ENCODE peak calls at places on chromosomes 12 and 14, in nine cellular contexts. One of them, this sample, is unnamed.

GRCh38 chr12:49866859-49867579 is 24.1 kb upstream of the BCDIN3D start:
- DNase-seq in body of pancreas: peak
- DNase-seq in GM23338: peak
- DNase-seq in uterus: peak
- DNase-seq in heart left ventricle: peak
- DNase-seq in AG04450: peak
- DNase-seq in brain microvascular endothelial cell: peak
- DNase-seq in sigmoid colon: peak
- DNase-seq in tibial nerve: peak
- DNase-seq in this sample: peak

GRCh38 chr12:128365831-128366231 is 98.9 kb downstream of the TMEM132C start:
- DNase-seq in tibial nerve: no peak
- DNase-seq in sigmoid colon: peak
- DNase-seq in heart left ventricle: no peak
- DNase-seq in AG04450: no peak
- DNase-seq in uterus: peak
- DNase-seq in GM23338: no peak
- DNase-seq in brain microvascular endothelial cell: no peak
- DNase-seq in body of pancreas: peak
- DNase-seq in this sample: no peak

GRCh38 chr12:27981874-27982273 is 9.3 kb upstream of the PTHLH start:
- DNase-seq in body of pancreas: no peak
- DNase-seq in uterus: no peak
- DNase-seq in heart left ventricle: no peak
- DNase-seq in sigmoid colon: no peak
- DNase-seq in GM23338: no peak
- DNase-seq in tibial nerve: no peak
- DNase-seq in AG04450: no peak
- DNase-seq in brain microvascular endothelial cell: no peak
- DNase-seq in this sample: no peak

GRCh38 chr12:105769486-105769885 is 369.3 kb downstream of the NUAK1 start:
- DNase-seq in tibial nerve: no peak
- DNase-seq in brain microvascular endothelial cell: no peak
- DNase-seq in uterus: no peak
- DNase-seq in body of pancreas: no peak
- DNase-seq in sigmoid colon: no peak
- DNase-seq in heart left ventricle: no peak
- DNase-seq in AG04450: no peak
- DNase-seq in GM23338: no peak
- DNase-seq in this sample: no peak

GRCh38 chr12:11958216-11959091 is 112.3 kb upstream of the BCL2L14 start:
- DNase-seq in brain microvascular endothelial cell: peak
- DNase-seq in sigmoid colon: no peak
- DNase-seq in AG04450: peak
- DNase-seq in tibial nerve: no peak
- DNase-seq in uterus: no peak
- DNase-seq in body of pancreas: no peak
- DNase-seq in heart left ventricle: no peak
- DNase-seq in GM23338: no peak
- DNase-seq in this sample: no peak

GRCh38 chr14:70333289-70333688 is 26.2 kb downstream of the COX16 start:
- DNase-seq in AG04450: no peak
- DNase-seq in sigmoid colon: no peak
- DNase-seq in heart left ventricle: no peak
- DNase-seq in uterus: no peak
- DNase-seq in body of pancreas: no peak
- DNase-seq in brain microvascular endothelial cell: no peak
- DNase-seq in GM23338: no peak
- DNase-seq in tibial nerve: no peak
- DNase-seq in this sample: no peak

GRCh38 chr14:94514351-94514750 is 5.1 kb upstream of the SERPINA12 start:
- DNase-seq in heart left ventricle: no peak
- DNase-seq in tibial nerve: no peak
- DNase-seq in GM23338: no peak
- DNase-seq in sigmoid colon: no peak
- DNase-seq in body of pancreas: no peak
- DNase-seq in AG04450: no peak
- DNase-seq in brain microvascular endothelial cell: no peak
- DNase-seq in uterus: no peak
- DNase-seq in this sample: no peak

GRCh38 chr14:24259282-24260025 is 3.5 kb downstream of the TGM1 start:
- DNase-seq in tibial nerve: no peak
- DNase-seq in heart left ventricle: no peak
- DNase-seq in brain microvascular endothelial cell: no peak
- DNase-seq in GM23338: no peak
- DNase-seq in AG04450: no peak
- DNase-seq in body of pancreas: peak
- DNase-seq in uterus: no peak
- DNase-seq in sigmoid colon: no peak
- DNase-seq in this sample: peak

GRCh38 chr14:23727566-23728335 is 91.6 kb downstream of the DHRS2 start:
- DNase-seq in GM23338: peak
- DNase-seq in tibial nerve: no peak
- DNase-seq in AG04450: no peak
- DNase-seq in brain microvascular endothelial cell: peak
- DNase-seq in sigmoid colon: no peak
- DNase-seq in body of pancreas: peak
- DNase-seq in uterus: no peak
- DNase-seq in heart left ventricle: no peak
- DNase-seq in this sample: no peak

GRCh38 chr12:93509506-93509905 is 42.2 kb downstream of the MRPL42 start:
- DNase-seq in sigmoid colon: no peak
- DNase-seq in AG04450: no peak
- DNase-seq in GM23338: no peak
- DNase-seq in heart left ventricle: no peak
- DNase-seq in brain microvascular endothelial cell: no peak
- DNase-seq in uterus: no peak
- DNase-seq in body of pancreas: no peak
- DNase-seq in tibial nerve: no peak
- DNase-seq in this sample: no peak

GRCh38 chr14:99945732-99946651 is 119.2 kb upstream of the EVL start:
- DNase-seq in heart left ventricle: no peak
- DNase-seq in body of pancreas: no peak
- DNase-seq in uterus: no peak
- DNase-seq in AG04450: no peak
- DNase-seq in sigmoid colon: peak
- DNase-seq in GM23338: no peak
- DNase-seq in brain microvascular endothelial cell: no peak
- DNase-seq in tibial nerve: no peak
- DNase-seq in this sample: no peak

GRCh38 chr12:27334052-27334720 is 1.6 kb downstream of the BMAL2 start:
- DNase-seq in uterus: no peak
- DNase-seq in heart left ventricle: no peak
- DNase-seq in GM23338: no peak
- DNase-seq in AG04450: no peak
- DNase-seq in brain microvascular endothelial cell: no peak
- DNase-seq in sigmoid colon: no peak
- DNase-seq in tibial nerve: no peak
- DNase-seq in body of pancreas: no peak
- DNase-seq in this sample: no peak

GRCh38 chr12:3313655-3314305 is 177.2 kb upstream of the PRMT8 start:
- DNase-seq in AG04450: no peak
- DNase-seq in sigmoid colon: no peak
- DNase-seq in heart left ventricle: no peak
- DNase-seq in tibial nerve: no peak
- DNase-seq in uterus: peak
- DNase-seq in GM23338: peak
- DNase-seq in brain microvascular endothelial cell: no peak
- DNase-seq in body of pancreas: no peak
- DNase-seq in this sample: no peak

GRCh38 chr14:34174973-34175372 is 224.1 kb upstream of the EGLN3 start:
- DNase-seq in GM23338: no peak
- DNase-seq in tibial nerve: no peak
- DNase-seq in sigmoid colon: no peak
- DNase-seq in brain microvascular endothelial cell: no peak
- DNase-seq in body of pancreas: no peak
- DNase-seq in uterus: no peak
- DNase-seq in AG04450: no peak
- DNase-seq in heart left ventricle: no peak
- DNase-seq in this sample: no peak

GRCh38 chr14:76926521-76927251 is 100.5 kb downstream of the LRRC74A start:
- DNase-seq in heart left ventricle: peak
- DNase-seq in body of pancreas: peak
- DNase-seq in tibial nerve: peak
- DNase-seq in sigmoid colon: peak
- DNase-seq in AG04450: no peak
- DNase-seq in uterus: peak
- DNase-seq in brain microvascular endothelial cell: peak
- DNase-seq in GM23338: peak
- DNase-seq in this sample: no peak

GRCh38 chr14:75631453-75631831 is 29.2 kb downstream of the ERG28 start:
- DNase-seq in tibial nerve: no peak
- DNase-seq in sigmoid colon: no peak
- DNase-seq in GM23338: peak
- DNase-seq in brain microvascular endothelial cell: no peak
- DNase-seq in AG04450: no peak
- DNase-seq in heart left ventricle: no peak
- DNase-seq in uterus: no peak
- DNase-seq in body of pancreas: no peak
- DNase-seq in this sample: no peak

GRCh38 chr14:44961151-44961729 is 507 bp downstream of the KLHL28 start:
- DNase-seq in sigmoid colon: peak
- DNase-seq in heart left ventricle: peak
- DNase-seq in tibial nerve: peak
- DNase-seq in AG04450: peak
- DNase-seq in body of pancreas: peak
- DNase-seq in brain microvascular endothelial cell: peak
- DNase-seq in GM23338: peak
- DNase-seq in uterus: peak
- DNase-seq in this sample: peak
- H3K27ac ChIP-seq in sigmoid colon: peak
- H3K27ac ChIP-seq in heart left ventricle: peak
- H3K27ac ChIP-seq in tibial nerve: peak
- H3K27ac ChIP-seq in AG04450: peak
- H3K27ac ChIP-seq in body of pancreas: peak
- H3K27ac ChIP-seq in brain microvascular endothelial cell: peak
- H3K27ac ChIP-seq in GM23338: peak
- H3K27ac ChIP-seq in uterus: peak
- H3K27ac ChIP-seq in this sample: peak

DNA sequence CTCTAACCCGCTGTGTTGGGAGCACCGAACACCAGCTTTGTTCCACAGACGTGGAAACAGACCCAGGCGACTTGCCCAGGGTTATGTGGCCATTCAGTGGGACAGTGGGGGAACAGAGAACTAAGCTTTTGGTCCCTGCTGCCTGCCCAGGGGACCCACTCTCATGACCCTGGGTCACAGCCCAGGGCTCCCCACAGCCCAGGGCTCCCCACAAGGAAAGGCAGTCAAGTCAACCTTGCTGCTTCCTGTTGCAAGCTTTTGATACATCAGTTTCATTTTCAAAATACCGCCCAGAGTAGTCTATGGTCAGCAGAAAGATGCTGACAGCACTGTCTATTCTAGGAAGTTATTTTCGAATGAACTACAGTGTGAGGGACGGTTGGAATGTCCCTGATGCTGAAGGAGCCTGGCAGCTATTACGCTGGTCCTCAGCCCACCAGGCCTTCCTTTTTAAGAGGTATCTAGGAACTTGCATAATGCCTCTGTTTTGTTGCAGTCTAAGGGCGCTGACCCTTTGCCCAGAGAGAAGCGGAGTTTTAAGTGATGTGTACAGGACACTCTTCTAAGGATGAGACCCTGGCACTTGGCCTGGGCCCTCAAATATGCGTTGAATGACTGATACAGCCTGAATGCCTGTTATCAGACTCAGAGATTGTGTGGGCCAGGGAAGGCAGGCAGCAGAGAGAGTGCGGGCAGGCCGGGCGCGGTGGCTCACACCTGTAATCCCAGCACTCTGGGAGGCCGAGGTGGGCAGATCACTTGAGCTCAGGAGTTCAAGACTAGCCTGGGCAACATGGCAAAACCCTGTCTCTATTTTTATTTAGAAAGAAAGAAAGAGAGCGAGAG is 12.6 kb upstream of the TTC7B start:
- DNase-seq in body of pancreas: no peak
- DNase-seq in AG04450: no peak
- DNase-seq in GM23338: no peak
- DNase-seq in sigmoid colon: no peak
- DNase-seq in tibial nerve: no peak
- DNase-seq in uterus: no peak
- DNase-seq in heart left ventricle: no peak
- DNase-seq in brain microvascular endothelial cell: no peak
- DNase-seq in this sample: peak
- H3K4me3 ChIP-seq in body of pancreas: no peak
- H3K4me3 ChIP-seq in AG04450: peak
- H3K4me3 ChIP-seq in GM23338: peak
- H3K4me3 ChIP-seq in sigmoid colon: peak
- H3K4me3 ChIP-seq in tibial nerve: peak
- H3K4me3 ChIP-seq in uterus: peak
- H3K4me3 ChIP-seq in heart left ventricle: peak
- H3K4me3 ChIP-seq in brain microvascular endothelial cell: peak
- H3K4me3 ChIP-seq in this sample: peak

GRCh38 chr14:30345511-30345910 is 213.4 kb upstream of the G2E3 start:
- DNase-seq in body of pancreas: no peak
- DNase-seq in brain microvascular endothelial cell: no peak
- DNase-seq in uterus: no peak
- DNase-seq in tibial nerve: no peak
- DNase-seq in AG04450: no peak
- DNase-seq in GM23338: no peak
- DNase-seq in heart left ventricle: no peak
- DNase-seq in sigmoid colon: no peak
- DNase-seq in this sample: no peak

GRCh38 chr14:30355431-30355913 is 203.5 kb upstream of the G2E3 start:
- DNase-seq in AG04450: no peak
- DNase-seq in heart left ventricle: no peak
- DNase-seq in sigmoid colon: no peak
- DNase-seq in GM23338: no peak
- DNase-seq in brain microvascular endothelial cell: no peak
- DNase-seq in tibial nerve: no peak
- DNase-seq in uterus: no peak
- DNase-seq in body of pancreas: no peak
- DNase-seq in this sample: no peak

GRCh38 chr14:30354439-30354838 is 204.5 kb upstream of the G2E3 start:
- DNase-seq in tibial nerve: no peak
- DNase-seq in uterus: no peak
- DNase-seq in GM23338: no peak
- DNase-seq in brain microvascular endothelial cell: no peak
- DNase-seq in body of pancreas: no peak
- DNase-seq in sigmoid colon: no peak
- DNase-seq in AG04450: no peak
- DNase-seq in heart left ventricle: no peak
- DNase-seq in this sample: no peak

GRCh38 chr14:30349515-30349914 is 209.4 kb upstream of the G2E3 start:
- DNase-seq in GM23338: no peak
- DNase-seq in heart left ventricle: no peak
- DNase-seq in tibial nerve: no peak
- DNase-seq in brain microvascular endothelial cell: no peak
- DNase-seq in AG04450: no peak
- DNase-seq in body of pancreas: no peak
- DNase-seq in sigmoid colon: no peak
- DNase-seq in uterus: no peak
- DNase-seq in this sample: no peak
- H3K27ac ChIP-seq in GM23338: no peak
- H3K27ac ChIP-seq in heart left ventricle: no peak
- H3K27ac ChIP-seq in tibial nerve: no peak
- H3K27ac ChIP-seq in brain microvascular endothelial cell: no peak
- H3K27ac ChIP-seq in AG04450: no peak
- H3K27ac ChIP-seq in body of pancreas: no peak
- H3K27ac ChIP-seq in sigmoid colon: no peak
- H3K27ac ChIP-seq in uterus: no peak
- H3K27ac ChIP-seq in this sample: no peak

DNA sequence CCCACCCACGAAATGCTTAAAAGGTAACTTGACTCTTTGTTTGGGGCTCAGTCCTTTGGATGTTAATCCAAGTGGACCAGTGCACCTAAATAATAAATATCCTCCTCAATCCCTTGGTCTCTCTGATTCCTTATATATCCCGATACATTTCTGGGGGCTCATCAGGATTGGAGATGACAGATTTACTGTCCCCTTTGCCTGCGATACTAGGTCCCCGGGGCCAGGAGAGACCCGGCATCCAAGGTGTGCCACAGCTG is 26.2 kb downstream of the KLRK1 start:
- DNase-seq in body of pancreas: no peak
- DNase-seq in uterus: no peak
- DNase-seq in tibial nerve: no peak
- DNase-seq in GM23338: no peak
- DNase-seq in brain microvascular endothelial cell: no peak
- DNase-seq in heart left ventricle: no peak
- DNase-seq in sigmoid colon: no peak
- DNase-seq in AG04450: no peak
- DNase-seq in this sample: no peak
- H3K4me3 ChIP-seq in body of pancreas: no peak
- H3K4me3 ChIP-seq in uterus: peak
- H3K4me3 ChIP-seq in tibial nerve: peak
- H3K4me3 ChIP-seq in GM23338: peak
- H3K4me3 ChIP-seq in brain microvascular endothelial cell: peak
- H3K4me3 ChIP-seq in heart left ventricle: peak
- H3K4me3 ChIP-seq in sigmoid colon: peak
- H3K4me3 ChIP-seq in AG04450: peak
- H3K4me3 ChIP-seq in this sample: peak